ENCODE peak calls at places on chromosomes 12 and 14, in ten cellular contexts. S is stromal cell of bone marrow; N is stimulated activated naive CD4-positive, alpha-beta T cell treated with Interleukin-2 at 50 U/mL for 16 hours; O is AG04449; D is WERI-Rb-1; Z is ovary; G is AML-193; A is fibroblast of mammary gland; V is activated CD4-positive, alpha-beta T cell treated with anti-CD3 and anti-CD28 coated beads for 36 hours; M is A549. R is an unnamed sample.

GRCh38 chr12:64824500-64825142 is at the start of gene TBC1D30:
- DNase-seq in S (no peak), O (no peak), D (peak; percentile 75), M (no peak), N (no peak), V (peak; percentile 53), A (no peak), Z (peak; percentile 10), G (no peak), R (peak; percentile 33)

GRCh38 chr12:28776913-28777312 is 372.2 kb upstream of the FAR2 start:
- DNase-seq in V (no peak), N (no peak), M (no peak), D (no peak), A (no peak), G (no peak), S (no peak), Z (no peak), O (no peak), R (no peak)

GRCh38 chr14:96752156-96752555 is 45.0 kb upstream of the VRK1 start:
- DNase-seq in A (no peak), G (no peak), N (no peak), Z (no peak), V (no peak), S (no peak), M (no peak), O (no peak), D (no peak), R (no peak)

GRCh38 chr12:73659802-73660201 is 877.8 kb upstream of the ATXN7L3B start:
- DNase-seq in V (no peak), N (no peak), M (no peak), S (no peak), O (no peak), G (no peak), A (no peak), D (no peak), Z (no peak), R (no peak)

GRCh38 chr12:109529618-109530300 is 43.5 kb downstream of the MMAB start:
- DNase-seq in G (no peak), N (no peak), O (no peak), A (no peak), D (peak; percentile 87), Z (no peak), S (no peak), V (no peak), M (no peak), R (no peak)

GRCh38 chr14:76759589-76759988 is 1.7 kb upstream of the VASH1 start:
- DNase-seq in G (no peak), Z (no peak), D (no peak), M (no peak), S (no peak), A (no peak), V (no peak), O (no peak), N (no peak), R (no peak)

GRCh38 chr14:95516554-95517209 is at the start of gene SYNE3:
- DNase-seq in N (peak; percentile 52), O (no peak), G (no peak), A (no peak), M (peak; percentile 46), S (no peak), V (peak; percentile 74), Z (peak; percentile 66), D (no peak), R (peak; percentile 81)

GRCh38 chr14:31122098-31122611 is 85.4 kb downstream of the HECTD1 start:
- DNase-seq in N (no peak), S (peak; percentile 0), Z (no peak), D (no peak), G (no peak), V (peak; percentile 19), O (no peak), A (peak; percentile 59), M (no peak), R (no peak)

GRCh38 chr14:24674204-24674970 is 40.4 kb upstream of the GZMB start:
- DNase-seq in S (no peak), N (peak; percentile 29), O (no peak), M (no peak), G (no peak), D (no peak), Z (no peak), A (no peak), V (peak; percentile 69), R (peak; percentile 60)

GRCh38 chr14:38342803-38343202 is 86.9 kb upstream of the CLEC14A start:
- DNase-seq in O (peak; percentile 65), M (no peak), A (peak; percentile 91), G (no peak), N (no peak), D (no peak), Z (no peak), V (no peak), S (peak; percentile 50), R (no peak)

GRCh38 chr14:65045691-65046090 is 56.6 kb downstream of the MAX start:
- DNase-seq in G (no peak), V (no peak), N (no peak), M (no peak), A (no peak), O (no peak), D (no peak), S (no peak), Z (no peak), R (no peak)

GRCh38 chr14:23800811-23801210 is 152.8 kb upstream of the DHRS4 start:
- DNase-seq in V (no peak), O (no peak), Z (no peak), A (no peak), M (no peak), S (no peak), G (no peak), D (no peak), N (no peak), R (no peak)